ENCODE peak calls at places on chromosome 20, in ten cellular contexts. B is upper lobe of left lung, F is psoas muscle, T is GM23338, K is DND-41, Q is endodermal cell, C is heart right ventricle, L is left ventricle myocardium inferior, Z is astrocyte, O is transverse colon. H is an unnamed sample.
A peak's percentile ranks its signal among the peaks of the same experiment; 100 is the strongest.

GRCh38 chr20:6768228-6769185 is 1.0 kb downstream of the BMP2 start:
- DNase-seq in B (peak; percentile 29), F (peak; percentile 41), T (peak; percentile 46), K (no peak), Q (peak; percentile 77), C (peak; percentile 29), L (peak; percentile 36), Z (peak; percentile 38), O (peak; percentile 27), H (no peak)

GRCh38 chr20:32978009-32978335 is 26.3 kb downstream of the SUN5 start:
- DNase-seq in B (no peak), F (no peak), T (no peak), K (no peak), Q (no peak), C (no peak), L (no peak), Z (no peak), O (no peak), H (no peak)

GRCh38 chr20:36336204-36336603 is 30.1 kb downstream of the DLGAP4 start:
- DNase-seq in B (no peak), F (no peak), T (no peak), K (no peak), Q (no peak), C (no peak), L (no peak), Z (no peak), O (no peak), H (no peak)

GRCh38 chr20:31788578-31788977 is 30.6 kb upstream of the MYLK2 start:
- DNase-seq in B (no peak), F (peak; percentile 36), T (peak; percentile 58), K (no peak), Q (peak; percentile 72), C (no peak), L (no peak), Z (no peak), O (no peak), H (no peak)

GRCh38 chr20:46635514-46636091 is 15.7 kb downstream of the SLC13A3 start:
- DNase-seq in B (no peak), F (no peak), T (no peak), K (no peak), Q (no peak), C (no peak), L (no peak), Z (peak; percentile 29), O (no peak), H (no peak)

GRCh38 chr20:44008806-44009678 is 94.4 kb downstream of the TOX2 start:
- DNase-seq in B (no peak), F (no peak), T (no peak), K (no peak), Q (no peak), C (no peak), L (no peak), Z (no peak), O (no peak), H (no peak)

GRCh38 chr20:2751868-2752630 is 48.4 kb downstream of the CPXM1 start:
- DNase-seq in B (no peak), F (no peak), T (no peak), K (no peak), Q (no peak), C (no peak), L (no peak), Z (no peak), O (peak; percentile 50), H (peak; percentile 57)

GRCh38 chr20:13464702-13465101 is 174.0 kb downstream of the TASP1 start:
- DNase-seq in B (no peak), F (no peak), T (no peak), K (no peak), Q (no peak), C (no peak), L (no peak), Z (peak; percentile 6), O (no peak), H (no peak)

GRCh38 chr20:47708140-47708807 is 77.0 kb downstream of the SULF2 start:
- DNase-seq in B (no peak), F (no peak), T (no peak), K (no peak), Q (no peak), C (no peak), L (no peak), Z (no peak), O (no peak), H (no peak)

GRCh38 chr20:47708953-47709833 is 76.1 kb downstream of the SULF2 start:
- DNase-seq in B (no peak), F (no peak), T (no peak), K (no peak), Q (no peak), C (no peak), L (no peak), Z (no peak), O (no peak), H (no peak)

GRCh38 chr20:47711046-47711752 is 74.1 kb downstream of the SULF2 start:
- DNase-seq in B (no peak), F (no peak), T (no peak), K (no peak), Q (no peak), C (no peak), L (no peak), Z (no peak), O (peak; percentile 45), H (no peak)

GRCh38 chr20:47713163-47713562 is 72.1 kb downstream of the SULF2 start:
- DNase-seq in B (no peak), F (no peak), T (no peak), K (no peak), Q (no peak), C (no peak), L (no peak), Z (no peak), O (no peak), H (no peak)

DNA sequence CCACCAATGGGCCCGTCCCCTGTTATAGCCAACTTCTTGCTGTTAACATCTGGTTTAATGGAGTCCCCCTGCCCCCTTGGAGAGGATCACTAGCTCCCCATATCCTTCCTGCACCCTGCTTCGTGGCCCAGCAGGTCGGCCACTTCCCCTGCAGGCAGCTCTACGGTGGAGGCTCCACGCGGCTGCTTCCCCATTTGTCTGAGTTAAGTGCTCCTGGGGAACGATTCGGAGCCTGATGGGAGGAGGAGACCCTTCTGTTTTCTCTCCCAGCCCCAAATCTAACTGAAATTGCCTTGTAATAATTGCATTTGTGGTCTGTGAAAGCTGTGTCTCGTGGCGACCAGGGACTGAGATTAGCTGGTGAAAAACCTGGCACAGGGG is 74.6 kb downstream of the SULF2 start:
- DNase-seq in B (no peak), F (no peak), T (no peak), K (no peak), Q (no peak), C (no peak), L (no peak), Z (no peak), O (no peak), H (no peak)
- H3K4me1 ChIP-seq in B (no peaks in the 10 kb centered on the region), F (no peaks in the 10 kb centered on the region), T (no peaks in the 10 kb centered on the region), K (no peaks in the 10 kb centered on the region), Q (no peaks in the 10 kb centered on the region), C (peaks cover 2% of the 10 kb centered on the region), L (peaks cover 36% of the 10 kb centered on the region), Z (no peaks in the 10 kb centered on the region), O (no peaks in the 10 kb centered on the region), H (no peaks in the 10 kb centered on the region)

GRCh38 chr20:53643031-53643832 is 49.6 kb upstream of the ZNF217 start:
- DNase-seq in B (peak; percentile 58), F (no peak), T (no peak), K (peak; percentile 86), Q (no peak), C (no peak), L (no peak), Z (peak; percentile 83), O (peak; percentile 74), H (peak; percentile 55)
- TF ChIP-seq CTCF in B (no peak), F (no peak), T (no peak), K (peak; percentile 51), Q (no peak), C (no peak), L (no peak), Z (no peak), O (no peak), H (no peak)

GRCh38 chr20:8156603-8157079 is 24.6 kb downstream of the PLCB1 start:
- DNase-seq in B (no peak), F (no peak), T (no peak), K (peak; percentile 43), Q (no peak), C (no peak), L (no peak), Z (peak; percentile 62), O (no peak), H (no peak)

GRCh38 chr20:8153281-8153908 is 21.3 kb downstream of the PLCB1 start:
- DNase-seq in B (no peak), F (no peak), T (no peak), K (peak; percentile 65), Q (no peak), C (no peak), L (no peak), Z (no peak), O (no peak), H (no peak)

GRCh38 chr20:8154636-8155035 is 22.6 kb downstream of the PLCB1 start:
- DNase-seq in B (no peak), F (no peak), T (no peak), K (no peak), Q (no peak), C (no peak), L (no peak), Z (no peak), O (no peak), H (no peak)

GRCh38 chr20:8155848-8156602 is 24.0 kb downstream of the PLCB1 start:
- DNase-seq in B (no peak), F (no peak), T (no peak), K (no peak), Q (no peak), C (no peak), L (no peak), Z (no peak), O (no peak), H (no peak)

GRCh38 chr20:8155229-8155628 is 23.2 kb downstream of the PLCB1 start:
- DNase-seq in B (no peak), F (no peak), T (no peak), K (no peak), Q (no peak), C (no peak), L (no peak), Z (no peak), O (no peak), H (no peak)
- H3K4me1 ChIP-seq in B (peaks cover 25% of the 10 kb centered on the region), F (peaks cover 57% of the 10 kb centered on the region), T (no peaks in the 10 kb centered on the region), K (peaks cover 74% of the 10 kb centered on the region), Q (no peaks in the 10 kb centered on the region), C (peaks cover 51% of the 10 kb centered on the region), L (peaks cover 65% of the 10 kb centered on the region), Z (peaks cover 33% of the 10 kb centered on the region), O (peaks cover 48% of the 10 kb centered on the region), H (peaks cover 52% of the 10 kb centered on the region)

GRCh38 chr20:54132612-54133433 is 41.0 kb downstream of the CYP24A1 start:
- DNase-seq in B (peak; percentile 48), F (no peak), T (peak; percentile 76), K (no peak), Q (peak; percentile 63), C (no peak), L (no peak), Z (peak; percentile 99), O (peak; percentile 24), H (no peak)

GRCh38 chr20:54133434-54134427 is 40.1 kb downstream of the CYP24A1 start:
- DNase-seq in B (no peak), F (no peak), T (no peak), K (no peak), Q (no peak), C (no peak), L (no peak), Z (peak; percentile 37), O (peak; percentile 60), H (no peak)

GRCh38 chr20:54134445-54135220 is 39.2 kb downstream of the CYP24A1 start:
- DNase-seq in B (no peak), F (no peak), T (no peak), K (no peak), Q (no peak), C (no peak), L (no peak), Z (peak; percentile 75), O (no peak), H (no peak)

GRCh38 chr20:54129350-54129749 is 44.4 kb downstream of the CYP24A1 start:
- DNase-seq in B (no peak), F (no peak), T (no peak), K (no peak), Q (no peak), C (no peak), L (no peak), Z (no peak), O (no peak), H (no peak)

GRCh38 chr20:54131675-54132611 is 41.8 kb downstream of the CYP24A1 start:
- DNase-seq in B (no peak), F (no peak), T (no peak), K (no peak), Q (no peak), C (no peak), L (no peak), Z (no peak), O (no peak), H (no peak)
- TF ChIP-seq CTCF in B (no peak), F (no peak), T (no peak), K (no peak), Q (no peak), C (no peak), L (no peak), Z (no peak), O (no peak), H (no peak)

H was measured in CD8-positive, alpha-beta T cell.